ENCODE peak calls at places on chromosomes 4 and X, in five cellular contexts. One of them, this sample, is unnamed. For H3K9me3 and H3K4me1, the result is how much of the 10 kb centered on the place peaks cover.

GRCh38 chr4:74293558-74293957 is 14.7 kb upstream of the EPGN start:
- DNase-seq in left ventricle myocardium inferior: no peak
- DNase-seq in Karpas-422: no peak
- DNase-seq in hepatocyte: no peak
- DNase-seq in HAP-1: no peak
- DNase-seq in this sample: no peak

GRCh38 chrX:38982843-38983242 is 181.6 kb downstream of the MID1IP1 start:
- DNase-seq in left ventricle myocardium inferior: no peak
- DNase-seq in Karpas-422: no peak
- DNase-seq in hepatocyte: no peak
- DNase-seq in HAP-1: no peak
- DNase-seq in this sample: no peak

GRCh38 chrX:63514575-63514967 is 163.4 kb upstream of the SPIN4 start:
- DNase-seq in left ventricle myocardium inferior: no peak
- DNase-seq in Karpas-422: no peak
- DNase-seq in hepatocyte: no peak
- DNase-seq in HAP-1: no peak
- DNase-seq in this sample: no peak

GRCh38 chr4:110294165-110294564 is 95.8 kb upstream of the ELOVL6 start:
- DNase-seq in left ventricle myocardium inferior: no peak
- DNase-seq in Karpas-422: no peak
- DNase-seq in hepatocyte: no peak
- DNase-seq in HAP-1: no peak
- DNase-seq in this sample: no peak

GRCh38 chr4:40179360-40179759 is 17.5 kb upstream of the RHOH start:
- DNase-seq in left ventricle myocardium inferior: no peak
- DNase-seq in Karpas-422: no peak
- DNase-seq in hepatocyte: no peak
- DNase-seq in HAP-1: no peak
- DNase-seq in this sample: no peak

GRCh38 chr4:147793973-147794690 is 62.2 kb downstream of the ARHGAP10 start:
- DNase-seq in left ventricle myocardium inferior: no peak
- DNase-seq in Karpas-422: no peak
- DNase-seq in hepatocyte: no peak
- DNase-seq in HAP-1: no peak
- DNase-seq in this sample: no peak

GRCh38 chr4:82423245-82424054 is 6.8 kb downstream of the HNRNPDL start:
- DNase-seq in left ventricle myocardium inferior: no peak
- DNase-seq in Karpas-422: no peak
- DNase-seq in hepatocyte: no peak
- DNase-seq in HAP-1: no peak
- DNase-seq in this sample: no peak

GRCh38 chrX:53631156-53631555 is 55.4 kb downstream of the HUWE1 start:
- DNase-seq in left ventricle myocardium inferior: no peak
- DNase-seq in Karpas-422: no peak
- DNase-seq in hepatocyte: no peak
- DNase-seq in HAP-1: no peak
- DNase-seq in this sample: no peak

GRCh38 chr4:90960840-90961239 is 833.6 kb downstream of the CCSER1 start:
- DNase-seq in left ventricle myocardium inferior: no peak
- DNase-seq in Karpas-422: no peak
- DNase-seq in hepatocyte: no peak
- DNase-seq in HAP-1: no peak
- DNase-seq in this sample: no peak

GRCh38 chrX:110146521-110146920 is 143.6 kb downstream of the TMEM164 start:
- DNase-seq in left ventricle myocardium inferior: no peak
- DNase-seq in Karpas-422: peak
- DNase-seq in hepatocyte: peak
- DNase-seq in HAP-1: peak
- DNase-seq in this sample: peak

GRCh38 chr4:7936963-7937362 is 2.7 kb downstream of the AFAP1 start:
- DNase-seq in left ventricle myocardium inferior: no peak
- DNase-seq in Karpas-422: no peak
- DNase-seq in hepatocyte: no peak
- DNase-seq in HAP-1: no peak
- DNase-seq in this sample: no peak

GRCh38 chr4:87445964-87446363 is 23.6 kb downstream of the NUDT9 start:
- DNase-seq in left ventricle myocardium inferior: no peak
- DNase-seq in Karpas-422: no peak
- DNase-seq in hepatocyte: no peak
- DNase-seq in HAP-1: no peak
- DNase-seq in this sample: no peak

GRCh38 chrX:50108264-50108663 is 92.5 kb downstream of the AKAP4 start:
- DNase-seq in left ventricle myocardium inferior: no peak
- DNase-seq in Karpas-422: no peak
- DNase-seq in hepatocyte: no peak
- DNase-seq in HAP-1: peak
- DNase-seq in this sample: no peak

GRCh38 chrX:106875151-106875550 is 28.0 kb downstream of the RIPPLY1 start:
- DNase-seq in left ventricle myocardium inferior: no peak
- DNase-seq in Karpas-422: no peak
- DNase-seq in hepatocyte: no peak
- DNase-seq in HAP-1: no peak
- DNase-seq in this sample: no peak

GRCh38 chrX:12973561-12974216 is 1.2 kb upstream of the TMSB4X start:
- DNase-seq in left ventricle myocardium inferior: peak
- DNase-seq in Karpas-422: no peak
- DNase-seq in hepatocyte: no peak
- DNase-seq in HAP-1: peak
- DNase-seq in this sample: no peak

GRCh38 chrX:73268463-73268862 is 53.8 kb upstream of the NAP1L2 start:
- DNase-seq in left ventricle myocardium inferior: no peak
- DNase-seq in Karpas-422: no peak
- DNase-seq in hepatocyte: no peak
- DNase-seq in HAP-1: no peak
- DNase-seq in this sample: no peak

GRCh38 chr4:67087897-67088296 is 457.4 kb downstream of the CENPC start:
- DNase-seq in left ventricle myocardium inferior: no peak
- DNase-seq in Karpas-422: peak
- DNase-seq in hepatocyte: peak
- DNase-seq in HAP-1: peak
- DNase-seq in this sample: peak

GRCh38 chr4:178937130-178937529 is 1494.9 kb upstream of the AGA start:
- DNase-seq in left ventricle myocardium inferior: no peak
- DNase-seq in Karpas-422: no peak
- DNase-seq in hepatocyte: no peak
- DNase-seq in HAP-1: no peak
- DNase-seq in this sample: no peak

GRCh38 chr4:71540749-71541269 is 202.0 kb downstream of the SLC4A4 start:
- DNase-seq in left ventricle myocardium inferior: no peak
- DNase-seq in Karpas-422: no peak
- DNase-seq in hepatocyte: no peak
- DNase-seq in HAP-1: no peak
- DNase-seq in this sample: no peak

GRCh38 chrX:21666252-21666651 is 8.1 kb upstream of the KLHL34 start:
- DNase-seq in left ventricle myocardium inferior: no peak
- DNase-seq in Karpas-422: no peak
- DNase-seq in hepatocyte: no peak
- DNase-seq in HAP-1: no peak
- DNase-seq in this sample: no peak

GRCh38 chrX:77014655-77015377 is 432.4 kb upstream of the FGF16 start:
- DNase-seq in left ventricle myocardium inferior: no peak
- DNase-seq in Karpas-422: peak
- DNase-seq in hepatocyte: peak
- DNase-seq in HAP-1: peak
- DNase-seq in this sample: no peak

GRCh38 chr4:186942745-186943606 is 219.3 kb upstream of the FAT1 start:
- DNase-seq in left ventricle myocardium inferior: no peak
- DNase-seq in Karpas-422: peak
- DNase-seq in hepatocyte: peak
- DNase-seq in HAP-1: no peak
- DNase-seq in this sample: no peak

GRCh38 chr4:6245246-6246169 is 24.1 kb upstream of the WFS1 start:
- DNase-seq in left ventricle myocardium inferior: peak
- DNase-seq in Karpas-422: no peak
- DNase-seq in hepatocyte: peak
- DNase-seq in HAP-1: no peak
- DNase-seq in this sample: no peak

GRCh38 chr4:148182230-148182928 is 259.8 kb downstream of the NR3C2 start:
- DNase-seq in left ventricle myocardium inferior: no peak
- DNase-seq in Karpas-422: no peak
- DNase-seq in hepatocyte: no peak
- DNase-seq in HAP-1: no peak
- DNase-seq in this sample: no peak

GRCh38 chr4:1246901-1247810 is 1.8 kb downstream of the CTBP1 start:
- DNase-seq in left ventricle myocardium inferior: peak
- DNase-seq in Karpas-422: peak
- DNase-seq in hepatocyte: peak
- DNase-seq in HAP-1: peak
- DNase-seq in this sample: no peak

GRCh38 chr4:153669838-153670237 is 14.2 kb upstream of the TLR2 start:
- DNase-seq in left ventricle myocardium inferior: no peak
- DNase-seq in Karpas-422: no peak
- DNase-seq in hepatocyte: no peak
- DNase-seq in HAP-1: no peak
- DNase-seq in this sample: no peak
- H3K9me3 ChIP-seq in left ventricle myocardium inferior: under half
- H3K9me3 ChIP-seq in Karpas-422: under half
- H3K9me3 ChIP-seq in hepatocyte: under half
- H3K9me3 ChIP-seq in HAP-1: under half
- H3K9me3 ChIP-seq in this sample: under half

GRCh38 chrX:153828308-153828707 is 2.0 kb downstream of the PDZD4 start:
- DNase-seq in left ventricle myocardium inferior: no peak
- DNase-seq in Karpas-422: no peak
- DNase-seq in hepatocyte: no peak
- DNase-seq in HAP-1: no peak
- DNase-seq in this sample: no peak
- H3K4me3 ChIP-seq in left ventricle myocardium inferior: peak
- H3K4me3 ChIP-seq in Karpas-422: no peak
- H3K4me3 ChIP-seq in hepatocyte: no peak
- H3K4me3 ChIP-seq in HAP-1: peak
- H3K4me3 ChIP-seq in this sample: peak

DNA sequence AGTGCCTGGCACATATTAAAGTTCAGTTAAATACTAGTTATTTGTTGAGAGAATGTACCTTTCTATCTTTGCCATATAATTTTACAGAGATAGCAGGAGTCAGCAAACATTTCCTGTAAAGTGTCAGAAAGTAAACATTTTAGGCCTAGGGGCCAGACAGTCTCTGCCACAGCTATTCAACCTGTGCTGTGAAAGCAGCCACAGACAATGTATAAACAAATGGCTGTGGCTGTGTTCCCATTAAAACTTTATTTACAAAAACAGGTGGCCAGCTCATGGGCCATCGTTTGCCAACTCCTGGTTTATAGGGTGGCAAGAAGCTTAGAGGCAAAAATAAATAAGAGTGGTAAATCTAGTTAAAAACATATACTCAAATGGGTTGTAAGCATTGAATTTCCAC is 34.0 kb upstream of the BRS3 start:
- DNase-seq in left ventricle myocardium inferior: no peak
- DNase-seq in Karpas-422: no peak
- DNase-seq in hepatocyte: no peak
- DNase-seq in HAP-1: no peak
- DNase-seq in this sample: no peak
- H3K4me1 ChIP-seq in left ventricle myocardium inferior: under half
- H3K4me1 ChIP-seq in Karpas-422: under half
- H3K4me1 ChIP-seq in hepatocyte: under half
- H3K4me1 ChIP-seq in HAP-1: under half
- H3K4me1 ChIP-seq in this sample: under half

GRCh38 chrX:155841232-155841631 is 39.9 kb upstream of the VAMP7 start:
- DNase-seq in left ventricle myocardium inferior: no peak
- DNase-seq in Karpas-422: no peak
- DNase-seq in hepatocyte: no peak
- DNase-seq in HAP-1: no peak
- DNase-seq in this sample: no peak
- H3K9me3 ChIP-seq in left ventricle myocardium inferior: under half
- H3K9me3 ChIP-seq in Karpas-422: under half
- H3K9me3 ChIP-seq in hepatocyte: under half
- H3K9me3 ChIP-seq in HAP-1: under half
- H3K9me3 ChIP-seq in this sample: under half

DNA sequence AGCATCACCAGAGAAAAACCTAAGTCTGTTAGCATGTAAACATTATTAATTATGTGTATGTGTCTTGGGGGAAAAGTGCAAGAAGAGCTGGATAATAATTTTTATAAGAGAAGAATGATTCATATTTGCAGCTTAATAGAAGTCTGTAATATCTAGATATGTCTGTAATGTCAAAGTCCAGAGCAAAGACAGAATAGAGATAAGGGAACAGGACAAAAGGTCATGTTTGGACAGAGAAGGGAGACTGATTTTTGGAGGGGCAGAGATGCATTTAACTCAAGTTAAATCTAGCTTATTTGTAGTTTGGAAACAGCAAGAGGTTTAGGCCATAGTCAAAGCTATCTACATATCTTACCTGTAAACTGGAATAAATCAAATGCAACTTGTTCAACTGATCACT is 61.2 kb downstream of the MAGED1 start:
- DNase-seq in left ventricle myocardium inferior: no peak
- DNase-seq in Karpas-422: no peak
- DNase-seq in hepatocyte: no peak
- DNase-seq in HAP-1: no peak
- DNase-seq in this sample: no peak
- H3K4me3 ChIP-seq in left ventricle myocardium inferior: no peak
- H3K4me3 ChIP-seq in Karpas-422: no peak
- H3K4me3 ChIP-seq in hepatocyte: no peak
- H3K4me3 ChIP-seq in HAP-1: no peak
- H3K4me3 ChIP-seq in this sample: no peak

GRCh38 chr4:145882594-145882993 is 56.0 kb downstream of the ZNF827 start:
- DNase-seq in left ventricle myocardium inferior: no peak
- DNase-seq in Karpas-422: no peak
- DNase-seq in hepatocyte: no peak
- DNase-seq in HAP-1: no peak
- DNase-seq in this sample: no peak
- H3K4me1 ChIP-seq in left ventricle myocardium inferior: half or more
- H3K4me1 ChIP-seq in Karpas-422: half or more
- H3K4me1 ChIP-seq in hepatocyte: under half
- H3K4me1 ChIP-seq in HAP-1: under half
- H3K4me1 ChIP-seq in this sample: under half

GRCh38 chr4:37989398-37990260 is 29.4 kb downstream of the PTTG2 start:
- DNase-seq in left ventricle myocardium inferior: no peak
- DNase-seq in Karpas-422: no peak
- DNase-seq in hepatocyte: no peak
- DNase-seq in HAP-1: no peak
- DNase-seq in this sample: no peak

GRCh38 chr4:37988670-37989069 is 28.5 kb downstream of the PTTG2 start:
- DNase-seq in left ventricle myocardium inferior: no peak
- DNase-seq in Karpas-422: no peak
- DNase-seq in hepatocyte: no peak
- DNase-seq in HAP-1: no peak
- DNase-seq in this sample: no peak

GRCh38 chr4:37991623-37992410 is 31.6 kb downstream of the PTTG2 start:
- DNase-seq in left ventricle myocardium inferior: no peak
- DNase-seq in Karpas-422: no peak
- DNase-seq in hepatocyte: no peak
- DNase-seq in HAP-1: no peak
- DNase-seq in this sample: no peak

GRCh38 chr4:37993806-37994205 is 33.6 kb downstream of the PTTG2 start:
- DNase-seq in left ventricle myocardium inferior: no peak
- DNase-seq in Karpas-422: no peak
- DNase-seq in hepatocyte: no peak
- DNase-seq in HAP-1: no peak
- DNase-seq in this sample: no peak

GRCh38 chr4:37990731-37991130 is 30.5 kb downstream of the PTTG2 start:
- DNase-seq in left ventricle myocardium inferior: no peak
- DNase-seq in Karpas-422: no peak
- DNase-seq in hepatocyte: no peak
- DNase-seq in HAP-1: no peak
- DNase-seq in this sample: no peak
- H3K9me3 ChIP-seq in left ventricle myocardium inferior: under half
- H3K9me3 ChIP-seq in Karpas-422: under half
- H3K9me3 ChIP-seq in hepatocyte: under half
- H3K9me3 ChIP-seq in HAP-1: under half
- H3K9me3 ChIP-seq in this sample: under half